ENCODE peak calls at places on chromosomes 3 and 15, in seven cellular contexts. One of them, this sample, is unnamed.

GRCh38 chr3:38578081-38578475 is 71.4 kb downstream of the SCN5A start:
- DNase-seq in adrenal gland: no peak
- DNase-seq in stomach: peak; percentile 2
- DNase-seq in K562: no peak
- DNase-seq in tibial nerve: no peak
- DNase-seq in Peyer's patch: peak; percentile 5
- DNase-seq in uterus: no peak
- DNase-seq in this sample: no peak

GRCh38 chr3:38707730-38708129 is 58.2 kb upstream of the SCN5A start:
- DNase-seq in Peyer's patch: no peak
- DNase-seq in tibial nerve: no peak
- DNase-seq in stomach: no peak
- DNase-seq in adrenal gland: no peak
- DNase-seq in K562: no peak
- DNase-seq in uterus: no peak
- DNase-seq in this sample: peak; percentile 18

GRCh38 chr3:174398761-174399160 is 460.4 kb upstream of the NAALADL2 start:
- DNase-seq in tibial nerve: no peak
- DNase-seq in K562: no peak
- DNase-seq in uterus: no peak
- DNase-seq in adrenal gland: no peak
- DNase-seq in stomach: no peak
- DNase-seq in Peyer's patch: no peak
- DNase-seq in this sample: no peak

GRCh38 chr15:58065011-58065444 is 483 bp downstream of the ALDH1A2 start:
- DNase-seq in adrenal gland: no peak
- DNase-seq in stomach: no peak
- DNase-seq in K562: peak; percentile 36
- DNase-seq in uterus: peak; percentile 41
- DNase-seq in tibial nerve: no peak
- DNase-seq in Peyer's patch: no peak
- DNase-seq in this sample: peak; percentile 51

GRCh38 chr3:13593615-13594014 is 44.7 kb downstream of the FBLN2 start:
- DNase-seq in adrenal gland: no peak
- DNase-seq in Peyer's patch: no peak
- DNase-seq in uterus: no peak
- DNase-seq in tibial nerve: no peak
- DNase-seq in stomach: no peak
- DNase-seq in K562: no peak
- DNase-seq in this sample: no peak

GRCh38 chr15:45181491-45182285 is 6.1 kb downstream of the SHF start:
- DNase-seq in adrenal gland: no peak
- DNase-seq in tibial nerve: no peak
- DNase-seq in stomach: no peak
- DNase-seq in uterus: no peak
- DNase-seq in Peyer's patch: no peak
- DNase-seq in K562: no peak
- DNase-seq in this sample: no peak

GRCh38 chr15:40063563-40064011 is 24.6 kb upstream of the SRP14 start:
- DNase-seq in K562: no peak
- DNase-seq in uterus: no peak
- DNase-seq in Peyer's patch: peak; percentile 45
- DNase-seq in tibial nerve: no peak
- DNase-seq in adrenal gland: no peak
- DNase-seq in stomach: no peak
- DNase-seq in this sample: no peak

GRCh38 chr3:20310629-20311028 is 124.6 kb upstream of the SGO1 start:
- DNase-seq in adrenal gland: no peak
- DNase-seq in K562: no peak
- DNase-seq in Peyer's patch: no peak
- DNase-seq in stomach: no peak
- DNase-seq in tibial nerve: no peak
- DNase-seq in uterus: no peak
- DNase-seq in this sample: no peak

GRCh38 chr15:90035095-90035834 is 34.1 kb downstream of the ZNF710 start:
- DNase-seq in stomach: peak; percentile 83
- DNase-seq in adrenal gland: peak; percentile 72
- DNase-seq in Peyer's patch: peak; percentile 66
- DNase-seq in tibial nerve: no peak
- DNase-seq in K562: no peak
- DNase-seq in uterus: no peak
- DNase-seq in this sample: peak; percentile 45

GRCh38 chr3:196789773-196790419 is 50.2 kb downstream of the PAK2 start:
- DNase-seq in tibial nerve: no peak
- DNase-seq in uterus: no peak
- DNase-seq in K562: no peak
- DNase-seq in Peyer's patch: no peak
- DNase-seq in adrenal gland: no peak
- DNase-seq in stomach: no peak
- DNase-seq in this sample: no peak

GRCh38 chr3:173258721-173259120 is 117.7 kb upstream of the SPATA16 start:
- DNase-seq in Peyer's patch: no peak
- DNase-seq in uterus: no peak
- DNase-seq in stomach: no peak
- DNase-seq in tibial nerve: no peak
- DNase-seq in K562: no peak
- DNase-seq in adrenal gland: no peak
- DNase-seq in this sample: no peak

GRCh38 chr3:66342717-66343373 is 122.0 kb downstream of the SLC25A26 start:
- DNase-seq in adrenal gland: no peak
- DNase-seq in Peyer's patch: no peak
- DNase-seq in stomach: no peak
- DNase-seq in uterus: no peak
- DNase-seq in tibial nerve: no peak
- DNase-seq in K562: no peak
- DNase-seq in this sample: no peak

GRCh38 chr3:98918586-98918985 is 17.1 kb upstream of the DCBLD2 start:
- DNase-seq in adrenal gland: no peak
- DNase-seq in K562: no peak
- DNase-seq in stomach: no peak
- DNase-seq in Peyer's patch: no peak
- DNase-seq in uterus: no peak
- DNase-seq in tibial nerve: no peak
- DNase-seq in this sample: no peak

GRCh38 chr3:98920166-98920565 is 18.7 kb upstream of the DCBLD2 start:
- DNase-seq in tibial nerve: no peak
- DNase-seq in K562: no peak
- DNase-seq in adrenal gland: no peak
- DNase-seq in stomach: no peak
- DNase-seq in Peyer's patch: no peak
- DNase-seq in uterus: no peak
- DNase-seq in this sample: no peak

GRCh38 chr3:98921957-98922356 is 20.5 kb upstream of the DCBLD2 start:
- DNase-seq in tibial nerve: no peak
- DNase-seq in adrenal gland: no peak
- DNase-seq in K562: no peak
- DNase-seq in uterus: no peak
- DNase-seq in Peyer's patch: no peak
- DNase-seq in stomach: no peak
- DNase-seq in this sample: no peak

GRCh38 chr3:98914210-98915080 is 12.9 kb upstream of the DCBLD2 start:
- DNase-seq in tibial nerve: no peak
- DNase-seq in adrenal gland: peak; percentile 41
- DNase-seq in stomach: no peak
- DNase-seq in Peyer's patch: no peak
- DNase-seq in K562: no peak
- DNase-seq in uterus: no peak
- DNase-seq in this sample: no peak

DNA sequence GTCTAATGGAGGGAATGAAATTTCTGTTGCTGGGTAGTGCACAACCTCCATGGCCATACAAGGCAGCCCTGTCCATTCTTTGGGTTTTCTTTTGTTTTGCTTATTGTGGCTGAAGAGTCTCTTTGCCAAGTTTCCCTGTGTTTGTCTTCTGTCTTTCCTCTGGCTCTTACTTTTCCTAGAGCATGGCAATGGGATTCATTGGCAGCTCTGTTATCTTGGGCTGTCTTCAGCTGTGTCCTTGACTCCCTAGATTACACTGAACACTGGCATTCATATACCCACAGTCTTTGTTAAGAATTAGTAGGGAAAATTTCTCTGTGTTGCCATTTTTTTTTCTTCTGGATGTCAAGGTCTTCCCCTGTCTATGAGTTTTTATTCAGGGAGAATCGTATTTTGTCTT is 16.1 kb upstream of the DCBLD2 start:
- DNase-seq in tibial nerve: no peak
- DNase-seq in adrenal gland: peak; percentile 38
- DNase-seq in uterus: no peak
- DNase-seq in Peyer's patch: no peak
- DNase-seq in K562: no peak
- DNase-seq in stomach: no peak
- DNase-seq in this sample: peak; percentile 58
- H3K4me1 ChIP-seq in tibial nerve: no peaks in the 10 kb centered on the region
- H3K4me1 ChIP-seq in adrenal gland: no peaks in the 10 kb centered on the region
- H3K4me1 ChIP-seq in uterus: no peaks in the 10 kb centered on the region
- H3K4me1 ChIP-seq in Peyer's patch: no peaks in the 10 kb centered on the region
- H3K4me1 ChIP-seq in K562: no peaks in the 10 kb centered on the region
- H3K4me1 ChIP-seq in stomach: no peaks in the 10 kb centered on the region
- H3K4me1 ChIP-seq in this sample: peaks cover 9% of the 10 kb centered on the region

GRCh38 chr3:189632238-189632637 is 1.0 kb downstream of the TP63 start:
- DNase-seq in Peyer's patch: no peak
- DNase-seq in stomach: no peak
- DNase-seq in K562: no peak
- DNase-seq in adrenal gland: no peak
- DNase-seq in uterus: no peak
- DNase-seq in tibial nerve: no peak
- DNase-seq in this sample: no peak

GRCh38 chr3:189630667-189631372 is 369 bp upstream of the TP63 start:
- DNase-seq in stomach: no peak
- DNase-seq in tibial nerve: no peak
- DNase-seq in uterus: no peak
- DNase-seq in K562: no peak
- DNase-seq in adrenal gland: no peak
- DNase-seq in Peyer's patch: no peak
- DNase-seq in this sample: no peak

GRCh38 chr3:189629803-189630455 is 1.3 kb upstream of the TP63 start:
- DNase-seq in stomach: peak; percentile 45
- DNase-seq in tibial nerve: peak; percentile 18
- DNase-seq in K562: no peak
- DNase-seq in Peyer's patch: no peak
- DNase-seq in adrenal gland: no peak
- DNase-seq in uterus: peak; percentile 24
- DNase-seq in this sample: peak; percentile 24

GRCh38 chr3:189631373-189631408 is at the start of gene TP63:
- DNase-seq in Peyer's patch: no peak
- DNase-seq in uterus: no peak
- DNase-seq in tibial nerve: no peak
- DNase-seq in adrenal gland: no peak
- DNase-seq in K562: no peak
- DNase-seq in stomach: no peak
- DNase-seq in this sample: no peak

DNA sequence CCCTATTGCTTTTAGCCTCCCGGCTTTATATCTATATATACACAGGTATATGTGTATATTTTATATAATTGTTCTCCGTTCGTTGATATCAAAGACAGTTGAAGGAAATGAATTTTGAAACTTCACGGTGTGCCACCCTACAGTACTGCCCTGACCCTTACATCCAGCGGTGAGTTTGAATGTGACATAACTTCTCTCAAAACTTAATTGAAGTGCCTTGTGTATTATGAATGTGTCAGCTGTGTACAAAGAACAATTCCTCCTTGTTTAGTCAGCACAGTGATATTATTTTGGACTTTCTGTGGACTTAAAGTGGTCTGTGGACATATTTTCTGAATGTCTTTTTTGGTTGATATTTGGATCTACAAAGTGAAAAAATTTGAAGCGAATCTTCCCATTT is 220 bp downstream of the TP63 start:
- DNase-seq in adrenal gland: no peak
- DNase-seq in tibial nerve: no peak
- DNase-seq in stomach: no peak
- DNase-seq in K562: no peak
- DNase-seq in uterus: no peak
- DNase-seq in Peyer's patch: no peak
- DNase-seq in this sample: no peak
- H3K27ac ChIP-seq in adrenal gland: no peak overlapping the region
- H3K27ac ChIP-seq in tibial nerve: no peak overlapping the region
- H3K27ac ChIP-seq in stomach: no peak overlapping the region
- H3K27ac ChIP-seq in K562: no peak overlapping the region
- H3K27ac ChIP-seq in uterus: no peak overlapping the region
- H3K27ac ChIP-seq in Peyer's patch: no peak overlapping the region
- H3K27ac ChIP-seq in this sample: no peak overlapping the region

DNA sequence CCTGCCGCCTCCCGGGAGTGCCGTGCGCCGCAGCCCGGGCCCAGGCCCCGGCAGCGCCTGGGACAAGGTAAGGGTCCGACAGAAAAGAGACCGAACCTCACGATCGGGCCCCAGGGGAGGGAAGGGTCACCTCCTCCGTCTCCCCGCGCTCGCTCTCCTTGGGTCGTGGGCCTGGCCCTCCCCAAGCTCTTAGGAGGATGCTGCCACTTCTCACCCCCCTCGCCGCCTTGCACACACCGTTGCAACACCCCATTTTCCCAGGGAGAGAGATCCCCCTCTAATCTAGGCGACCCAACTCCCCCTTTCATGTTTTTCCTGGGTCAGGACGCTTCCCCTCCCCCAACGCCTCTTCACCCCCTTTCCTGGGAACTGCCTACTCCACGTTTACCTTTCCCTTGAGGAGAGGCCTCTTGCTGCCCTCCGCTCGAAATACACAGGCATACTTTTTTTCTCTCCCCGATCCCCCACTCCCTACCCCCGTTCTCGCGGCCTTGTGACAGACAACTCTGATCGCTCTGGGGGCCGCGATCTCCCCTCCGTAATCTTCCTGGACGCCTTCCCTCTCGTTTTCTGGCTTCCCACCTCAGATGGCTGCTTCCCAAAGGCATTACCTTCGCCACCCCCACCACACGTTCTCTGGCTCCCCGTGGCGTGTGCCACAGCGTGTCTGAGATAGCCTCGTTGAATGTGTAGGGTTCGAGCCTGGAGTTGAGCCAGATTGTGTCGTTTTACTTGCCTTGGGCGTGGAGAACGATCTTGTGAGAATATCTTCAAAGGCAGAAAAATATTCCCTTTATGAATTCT is 698 bp downstream of the SETD5 start:
- DNase-seq in stomach: peak; percentile 43
- DNase-seq in adrenal gland: peak; percentile 62
- DNase-seq in uterus: peak; percentile 47
- DNase-seq in tibial nerve: peak; percentile 14
- DNase-seq in K562: peak; percentile 50
- DNase-seq in Peyer's patch: peak; percentile 58
- DNase-seq in this sample: peak; percentile 53
- TF ChIP-seq POLR2A in stomach: no peak
- TF ChIP-seq POLR2A in adrenal gland: no peak
- TF ChIP-seq POLR2A in uterus: no peak
- TF ChIP-seq POLR2A in tibial nerve: no peak
- TF ChIP-seq POLR2A in K562: peak; percentile 70
- TF ChIP-seq POLR2A in Peyer's patch: no peak
- TF ChIP-seq POLR2A in this sample: no peak

DNA sequence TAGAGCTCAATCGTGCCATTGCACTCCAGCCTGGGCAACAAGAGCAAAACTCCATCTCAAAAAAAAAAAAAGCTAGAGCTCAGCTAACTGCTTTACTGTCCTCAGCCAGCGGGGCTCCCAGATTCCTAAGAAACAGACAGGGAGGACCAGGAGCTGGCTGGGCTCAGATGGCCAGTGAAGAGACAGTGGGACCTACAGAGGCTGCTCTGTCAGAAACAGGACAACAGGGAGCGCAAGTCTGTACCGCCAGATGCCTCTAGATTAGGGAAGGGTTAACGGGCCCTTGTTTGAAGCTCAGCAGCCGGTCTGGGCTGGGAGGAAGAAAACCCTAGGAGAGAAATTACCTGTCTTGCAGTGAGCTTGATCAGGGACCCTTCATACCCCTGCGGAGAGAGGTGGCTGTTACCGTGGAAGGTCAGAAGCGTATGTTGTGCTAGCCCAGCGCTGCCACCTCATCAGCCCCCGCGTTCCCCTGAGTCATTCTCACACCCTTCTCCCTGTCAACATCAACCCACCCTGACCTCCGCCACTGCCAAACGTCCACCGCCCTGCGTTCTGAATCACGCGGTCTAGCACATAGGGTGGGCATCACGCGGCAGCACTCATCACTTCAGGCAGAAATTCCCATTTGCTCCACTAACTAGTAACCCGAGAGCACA is 25.3 kb downstream of the RBPMS2 start:
- DNase-seq in Peyer's patch: no peak
- DNase-seq in uterus: no peak
- DNase-seq in tibial nerve: no peak
- DNase-seq in K562: peak; percentile 60
- DNase-seq in adrenal gland: no peak
- DNase-seq in stomach: no peak
- DNase-seq in this sample: no peak
- H3K4me1 ChIP-seq in Peyer's patch: no peaks in the 10 kb centered on the region
- H3K4me1 ChIP-seq in uterus: no peaks in the 10 kb centered on the region
- H3K4me1 ChIP-seq in tibial nerve: no peaks in the 10 kb centered on the region
- H3K4me1 ChIP-seq in K562: no peaks in the 10 kb centered on the region
- H3K4me1 ChIP-seq in adrenal gland: peaks cover 4% of the 10 kb centered on the region
- H3K4me1 ChIP-seq in stomach: no peaks in the 10 kb centered on the region
- H3K4me1 ChIP-seq in this sample: no peaks in the 10 kb centered on the region